ENCODE peak calls at places on chromosome 20, in four cellular contexts. G is cardiac muscle cell, K is NCI-H446, T is NT2/D1. E is an unnamed sample.

GRCh38 chr20:44370639-44371218 is 15.2 kb downstream of the HNF4A start:
- DNase-seq in T (no peak), G (peak; percentile 18), K (no peak), E (no peak)

GRCh38 chr20:35307666-35308653 is 15.7 kb upstream of the FAM83C start:
- DNase-seq in G (no peak), T (no peak), K (peak; percentile 94), E (no peak)

GRCh38 chr20:51505566-51505965 is 37.0 kb downstream of the NFATC2 start:
- DNase-seq in K (no peak), G (no peak), T (no peak), E (no peak)

GRCh38 chr20:13665709-13666108 is 27.0 kb upstream of the TASP1 start:
- DNase-seq in T (no peak), G (no peak), K (no peak), E (no peak)

GRCh38 chr20:50398471-50399002 is 111.6 kb upstream of the PTPN1 start:
- DNase-seq in K (no peak), T (no peak), G (no peak), E (no peak)

GRCh38 chr20:17782768-17783167 is 83.0 kb downstream of the BANF2 start:
- DNase-seq in K (no peak), T (no peak), G (no peak), E (no peak)

GRCh38 chr20:38937978-38938473 is 11.8 kb downstream of the FAM83D start:
- DNase-seq in T (no peak), G (no peak), K (no peak), E (no peak)

GRCh38 chr20:25061103-25061799 is 3.3 kb upstream of the ACSS1 start:
- DNase-seq in K (no peak), G (no peak), T (no peak), E (no peak)

GRCh38 chr20:32316667-32317066 is 39.2 kb downstream of the KIF3B start:
- DNase-seq in K (no peak), G (no peak), T (no peak), E (no peak)

GRCh38 chr20:48616481-48616880 is 211.3 kb downstream of the PREX1 start:
- DNase-seq in T (no peak), G (no peak), K (no peak), E (no peak)

GRCh38 chr20:25604611-25605010 is 19.2 kb downstream of the NANP start:
- DNase-seq in T (no peak), K (no peak), G (no peak), E (no peak)

GRCh38 chr20:5073154-5074049 is 46.4 kb downstream of the PCNA start:
- DNase-seq in T (no peak), G (no peak), K (peak; percentile 45), E (no peak)

GRCh38 chr20:62899633-62900051 is 26.7 kb downstream of the DIDO1 start:
- DNase-seq in T (no peak), G (peak; percentile 39), K (no peak), E (no peak)

GRCh38 chr20:13382786-13383185 is 161.7 kb downstream of the ISM1 start:
- DNase-seq in T (no peak), G (no peak), K (no peak), E (no peak)

GRCh38 chr20:16573011-16573965 is at the start of gene KIF16B:
- DNase-seq in G (peak; percentile 94), T (peak; percentile 76), K (peak; percentile 70), E (peak; percentile 61)

GRCh38 chr20:56391596-56392281 is at the start of gene AURKA:
- DNase-seq in K (no peak), T (no peak), G (peak; percentile 10), E (no peak)

GRCh38 chr20:10540636-10541493 is 105.8 kb downstream of the SLX4IP start:
- DNase-seq in K (no peak), T (no peak), G (no peak), E (no peak)

GRCh38 chr20:63454729-63455567 is 17.5 kb downstream of the KCNQ2 start:
- DNase-seq in G (no peak), K (no peak), T (peak; percentile 80), E (no peak)

GRCh38 chr20:60057866-60058807 is 99.9 kb downstream of the CDH26 start:
- DNase-seq in K (no peak), G (peak; percentile 51), T (peak; percentile 42), E (no peak)

GRCh38 chr20:32108814-32109391 is 611 bp upstream of the TM9SF4 start:
- DNase-seq in T (no peak), K (no peak), G (no peak), E (no peak)

GRCh38 chr20:39491711-39492110 is 529.6 kb downstream of the DHX35 start:
- DNase-seq in K (no peak), G (no peak), T (no peak), E (no peak)

GRCh38 chr20:33909331-33909921 is 84.3 kb upstream of the RALY start:
- DNase-seq in T (peak; percentile 32), G (no peak), K (no peak), E (no peak)

GRCh38 chr20:57215426-57215825 is 51.0 kb downstream of the BMP7 start:
- DNase-seq in T (no peak), K (no peak), G (no peak), E (no peak)

GRCh38 chr20:50715694-50716093 is 15.7 kb upstream of the PARD6B start:
- DNase-seq in G (no peak), K (no peak), T (no peak), E (no peak)

GRCh38 chr20:43379239-43379917 is 78.3 kb upstream of the SRSF6 start:
- DNase-seq in K (no peak), T (no peak), G (no peak), E (no peak)

GRCh38 chr20:32382102-32382950 is 24.2 kb downstream of the ASXL1 start:
- DNase-seq in G (no peak), T (no peak), K (no peak), E (no peak)

GRCh38 chr20:44460795-44461141 is 14.9 kb upstream of the TTPAL start:
- DNase-seq in T (no peak), G (peak; percentile 24), K (no peak), E (no peak)

GRCh38 chr20:46152824-46153586 is 34.9 kb downstream of the CD40 start:
- DNase-seq in T (no peak), K (no peak), G (no peak), E (no peak)

GRCh38 chr20:46171909-46172308 is 53.8 kb downstream of the CD40 start:
- DNase-seq in G (no peak), T (no peak), K (no peak), E (no peak)

GRCh38 chr20:50911030-50911429 is 20.2 kb downstream of the ADNP start:
- DNase-seq in K (no peak), T (no peak), G (no peak), E (no peak)